ENCODE peak calls at places on chromosomes 2 and 18, in ten cellular contexts. W, T, R, X, N, P, V, C, H and Y are unnamed samples.
A peak's percentile ranks its signal among the peaks of the same experiment; 100 is the strongest.

GRCh38 chr2:239065537-239065936 is 217.7 kb downstream of the TWIST2 start:
- DNase-seq in W (peak; percentile 77), X (no peak), P (no peak), N (no peak), V (no peak), C (no peak), R (no peak), H (no peak), T (no peak), Y (no peak)

GRCh38 chr2:1744446-1745170 is at the start of gene PXDN:
- DNase-seq in W (peak; percentile 73), X (peak; percentile 67), R (peak; percentile 85), N (peak; percentile 28), H (peak; percentile 11), P (peak; percentile 56), C (peak; percentile 29), T (no peak), V (no peak), Y (peak; percentile 87)

GRCh38 chr2:177633910-177634294 is 241.3 kb downstream of the AGPS start:
- DNase-seq in C (no peak), R (no peak), V (no peak), P (no peak), T (no peak), N (no peak), X (no peak), H (no peak), W (no peak), Y (no peak)

GRCh38 chr2:231243883-231244282 is 45.5 kb downstream of the ARMC9 start:
- DNase-seq in H (no peak), T (no peak), P (no peak), N (no peak), X (no peak), V (no peak), C (no peak), W (no peak), R (no peak), Y (no peak)

GRCh38 chr2:64094663-64095382 is 49.4 kb downstream of the PELI1 start:
- DNase-seq in N (no peak), C (no peak), T (no peak), W (no peak), X (no peak), V (no peak), P (no peak), H (no peak), R (no peak), Y (no peak)

GRCh38 chr2:189276277-189276676 is 96.7 kb upstream of the COL5A2 start:
- DNase-seq in R (peak; percentile 48), T (no peak), C (no peak), W (no peak), P (no peak), V (no peak), H (no peak), X (peak; percentile 94), N (no peak), Y (no peak)

GRCh38 chr2:122191331-122191730 is 435.9 kb downstream of the TSN start:
- DNase-seq in X (peak; percentile 77), W (no peak), H (peak; percentile 21), N (no peak), P (no peak), R (peak; percentile 2), T (no peak), V (peak; percentile 35), C (peak; percentile 30), Y (no peak)

GRCh38 chr2:33071591-33071990 is 124.8 kb downstream of the LTBP1 start:
- DNase-seq in V (peak; percentile 14), T (no peak), N (no peak), C (no peak), R (no peak), P (no peak), W (no peak), X (no peak), H (no peak), Y (no peak)

GRCh38 chr2:231123362-231123898 is 1.4 kb downstream of the HTR2B start:
- DNase-seq in H (no peak), V (peak; percentile 20), X (no peak), P (no peak), W (no peak), R (peak; percentile 35), C (no peak), T (no peak), N (no peak), Y (no peak)

GRCh38 chr2:240812721-240813120 is 7.3 kb downstream of the KIF1A start:
- DNase-seq in P (no peak), X (no peak), H (peak; percentile 11), T (no peak), V (no peak), C (no peak), N (no peak), W (peak; percentile 51), R (no peak), Y (peak; percentile 72)

GRCh38 chr2:161063074-161063945 is 96.9 kb upstream of the TANK start:
- DNase-seq in H (peak; percentile 72), P (peak; percentile 41), X (peak; percentile 93), V (peak; percentile 82), N (peak; percentile 80), T (peak; percentile 67), R (peak; percentile 84), C (peak; percentile 80), W (no peak), Y (no peak)
- H3K4me3 ChIP-seq in H (no peak overlapping the region), P (no peak overlapping the region), X (no peak overlapping the region), V (no peak overlapping the region), N (no peak overlapping the region), T (no peak overlapping the region), R (no peak overlapping the region), C (no peak overlapping the region), W (no peak overlapping the region), Y (no peak overlapping the region)

GRCh38 chr18:57352761-57353136 is 392 bp downstream of the ST8SIA3 start:
- DNase-seq in H (no peak), P (no peak), N (no peak), C (no peak), V (no peak), R (no peak), X (no peak), T (no peak), W (no peak), Y (no peak)

GRCh38 chr18:57347784-57348183 is 4.6 kb upstream of the ST8SIA3 start:
- DNase-seq in X (no peak), W (no peak), T (no peak), H (no peak), P (no peak), V (no peak), C (no peak), N (no peak), R (no peak), Y (no peak)

GRCh38 chr18:57352271-57352701 is at the start of gene ST8SIA3:
- DNase-seq in T (no peak), R (no peak), V (no peak), N (no peak), P (no peak), X (no peak), W (no peak), H (no peak), C (no peak), Y (no peak)

GRCh38 chr18:57353940-57354461 is 1.6 kb downstream of the ST8SIA3 start:
- DNase-seq in W (no peak), C (no peak), V (no peak), X (no peak), N (peak; percentile 5), T (no peak), P (peak; percentile 46), R (peak; percentile 4), H (peak; percentile 45), Y (peak; percentile 79)

GRCh38 chr18:57353137-57353939 is 981 bp downstream of the ST8SIA3 start:
- DNase-seq in H (peak; percentile 15), X (no peak), T (no peak), R (no peak), C (no peak), N (no peak), W (no peak), P (no peak), V (no peak), Y (no peak)
- H3K4me3 ChIP-seq in H (no peak overlapping the region), X (no peak overlapping the region), T (no peak overlapping the region), R (no peak overlapping the region), C (no peak overlapping the region), N (no peak overlapping the region), W (no peak overlapping the region), P (no peak overlapping the region), V (no peak overlapping the region), Y (no peak overlapping the region)

GRCh38 chr2:46984034-46984433 is 68.4 kb upstream of the MCFD2 start:
- DNase-seq in C (no peak), H (no peak), R (no peak), V (peak; percentile 81), P (no peak), X (no peak), W (peak; percentile 85), N (no peak), T (no peak), Y (no peak)
- H3K4me3 ChIP-seq in C (no peak overlapping the region), H (no peak overlapping the region), R (no peak overlapping the region), V (peak overlapping the region; percentile 41), P (no peak overlapping the region), X (no peak overlapping the region), W (peak overlapping the region; percentile 18), N (no peak overlapping the region), T (no peak overlapping the region), Y (no peak overlapping the region)

DNA sequence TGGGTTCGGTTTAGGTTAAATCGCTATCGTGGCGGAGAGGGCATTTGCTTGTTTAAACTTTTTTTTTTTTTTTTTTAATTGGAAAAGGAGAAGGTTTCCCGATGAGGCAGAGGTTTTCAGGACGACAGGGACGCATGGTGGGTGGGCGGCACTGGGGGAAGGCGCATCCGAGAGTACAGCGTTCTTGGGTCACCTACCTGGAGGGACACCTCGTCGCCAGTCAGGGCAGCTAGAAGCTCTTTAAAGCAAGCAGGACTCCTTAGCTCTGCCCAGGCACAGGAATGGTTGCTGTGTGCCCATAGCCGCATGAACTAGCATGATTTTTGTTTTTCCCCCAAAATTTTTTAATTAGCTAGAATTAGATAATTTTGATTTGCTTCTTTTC is 444 bp downstream of the LDLRAD4 start:
- DNase-seq in R (no peak), H (no peak), C (no peak), W (no peak), X (no peak), P (no peak), N (no peak), T (no peak), V (no peak), Y (no peak)
- H3K4me3 ChIP-seq in R (no peak overlapping the region), H (no peak overlapping the region), C (no peak overlapping the region), W (peak overlapping the region; percentile 77), X (no peak overlapping the region), P (peak overlapping the region; percentile 75), N (no peak overlapping the region), T (no peak overlapping the region), V (no peak overlapping the region), Y (peak overlapping the region; percentile 64)

DNA sequence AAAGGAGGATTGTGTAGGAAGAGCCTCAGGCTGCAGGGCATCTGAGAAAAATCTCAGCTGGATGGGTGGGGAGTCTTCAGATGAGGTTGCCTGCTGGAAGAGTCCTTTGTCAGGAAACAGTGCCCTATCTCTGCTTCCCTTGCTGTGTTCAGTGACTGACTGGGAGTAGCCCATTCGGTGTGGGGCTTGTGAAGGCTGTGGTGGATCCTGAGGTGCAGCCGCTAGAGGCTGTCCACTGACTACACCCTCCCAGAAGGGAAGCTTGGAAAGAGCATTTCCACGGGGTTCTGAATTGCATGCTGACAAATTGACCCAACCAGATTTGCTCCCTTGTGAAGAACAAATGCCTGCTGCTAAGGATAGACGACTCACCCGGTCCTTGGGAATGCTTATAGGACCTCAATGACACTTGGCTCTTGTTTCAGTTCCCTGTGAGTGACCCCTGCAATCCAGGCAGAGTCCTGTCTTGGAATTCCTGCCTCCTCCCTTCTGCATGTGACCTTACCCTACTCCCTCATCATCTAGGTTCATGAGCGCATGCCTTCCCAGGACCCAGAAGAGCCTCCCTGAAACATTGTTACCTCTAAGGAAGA is 109.7 kb upstream of the FAM136A start:
- DNase-seq in P (no peak), W (no peak), V (no peak), C (no peak), R (no peak), X (no peak), H (no peak), N (no peak), T (no peak), Y (no peak)
- H3K4me3 ChIP-seq in P (no peak overlapping the region), W (no peak overlapping the region), V (no peak overlapping the region), C (no peak overlapping the region), R (no peak overlapping the region), X (no peak overlapping the region), H (no peak overlapping the region), N (no peak overlapping the region), T (no peak overlapping the region), Y (no peak overlapping the region)